ENCODE peak calls at places on chromosomes 5 and 9, in five cellular contexts. T, V, S, U and J are unnamed samples. For H3K4me1, the result is how much of the 10 kb centered on the place peaks cover.

GRCh38 chr5:6615416-6615815 is 17.4 kb downstream of the NSUN2 start:
- DNase-seq in T (no peak), V (no peak), S (no peak), U (no peak), J (no peak)

GRCh38 chr5:136811551-136811950 is 446.2 kb upstream of the TRPC7 start:
- DNase-seq in U (no peak), S (no peak), T (no peak), V (peak), J (peak)

GRCh38 chr9:131840220-131840619 is 100.3 kb upstream of the RAPGEF1 start:
- DNase-seq in U (no peak), T (no peak), V (no peak), S (no peak), J (no peak)

GRCh38 chr5:139812323-139812722 is 16.7 kb downstream of the PSD2 start:
- DNase-seq in V (no peak), S (no peak), T (no peak), U (no peak), J (no peak)

GRCh38 chr9:94613003-94613402 is 19.4 kb upstream of the FBP2 start:
- DNase-seq in S (no peak), U (no peak), T (no peak), V (no peak), J (no peak)

GRCh38 chr9:26163931-26164330 is 485.7 kb upstream of the TUSC1 start:
- DNase-seq in V (peak), T (no peak), S (no peak), U (no peak), J (no peak)

GRCh38 chr9:135247174-135247930 is 159.9 kb downstream of the OLFM1 start:
- DNase-seq in S (peak), U (no peak), T (no peak), V (no peak), J (no peak)

GRCh38 chr5:135466178-135467050 is 14.3 kb upstream of the TIFAB start:
- DNase-seq in U (peak), T (peak), V (peak), S (peak), J (no peak)

GRCh38 chr5:112351225-112351624 is 67.9 kb downstream of the EPB41L4A start:
- DNase-seq in V (no peak), S (no peak), U (no peak), T (no peak), J (no peak)

GRCh38 chr9:70479880-70480291 is 65.4 kb upstream of the KLF9 start:
- DNase-seq in S (peak), V (peak), U (no peak), T (no peak), J (peak)

GRCh38 chr5:54742417-54742889 is 224.9 kb downstream of the SNX18 start:
- DNase-seq in T (no peak), S (peak), V (peak), U (no peak), J (peak)

GRCh38 chr9:91724609-91725505 is 225.2 kb downstream of the ROR2 start:
- DNase-seq in V (no peak), S (no peak), T (no peak), U (no peak), J (no peak)

GRCh38 chr9:26833792-26834191 is 58.8 kb downstream of the CAAP1 start:
- DNase-seq in S (no peak), V (no peak), T (no peak), U (no peak), J (peak)

GRCh38 chr9:118882674-118883073 is 486.6 kb downstream of the BRINP1 start:
- DNase-seq in T (no peak), S (no peak), U (no peak), V (no peak), J (peak)

GRCh38 chr5:96177303-96177869 is 215.7 kb upstream of the ELL2 start:
- DNase-seq in V (peak), S (no peak), U (no peak), T (no peak), J (peak)

GRCh38 chr5:172959824-172960799 is 888 bp downstream of the RPL26L1 start:
- DNase-seq in U (no peak), V (no peak), T (no peak), S (no peak), J (no peak)

GRCh38 chr5:7445066-7445465 is 49.1 kb downstream of the ADCY2 start:
- DNase-seq in V (no peak), U (no peak), S (no peak), T (no peak), J (no peak)

GRCh38 chr5:15290953-15291352 is 209.0 kb upstream of the FBXL7 start:
- DNase-seq in V (no peak), T (no peak), U (no peak), S (no peak), J (no peak)
- H3K27ac ChIP-seq in V (no peak), T (no peak), U (no peak), S (no peak), J (no peak)

GRCh38 chr5:131329187-131329540 is 65.3 kb downstream of the CDC42SE2 start:
- DNase-seq in U (no peak), V (no peak), S (no peak), T (no peak), J (no peak)
- H3K4me1 ChIP-seq in U (under half), V (under half), S (under half), T (half or more), J (under half)

DNA sequence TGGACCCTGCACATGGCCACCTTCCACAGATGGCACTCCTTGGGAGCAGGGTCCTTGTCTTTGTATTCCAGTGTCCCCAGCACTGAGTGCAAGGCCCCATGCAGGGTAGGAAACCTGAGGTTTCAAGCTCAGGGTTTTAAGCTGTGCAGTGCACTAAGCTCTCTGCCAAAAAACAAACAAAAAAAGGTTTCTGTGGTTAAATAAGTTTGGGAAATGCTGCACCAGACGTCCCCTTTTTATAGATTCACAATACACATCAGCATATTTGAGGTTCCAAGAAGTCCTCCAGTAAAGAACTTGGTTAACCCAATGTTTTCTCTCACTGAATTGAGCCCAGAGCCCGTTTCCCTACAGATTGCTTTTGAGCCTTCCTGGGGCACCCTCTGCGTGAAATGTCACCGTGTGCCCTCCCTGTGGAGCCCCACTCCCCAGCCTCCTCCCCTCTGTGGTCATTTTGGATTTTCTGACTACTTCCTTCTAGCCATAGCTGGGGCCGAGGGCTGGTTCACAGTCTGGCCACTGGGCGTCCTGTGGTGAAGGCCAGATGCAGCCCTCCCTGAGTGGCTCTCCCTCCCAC is 17.1 kb downstream of the DELE1 start:
- DNase-seq in U (no peak), S (no peak), T (no peak), V (peak), J (no peak)
- TF ChIP-seq CTCF in U (peak), S (no peak), T (no peak), V (no peak), J (no peak)

GRCh38 chr9:38000332-38000731 is 68.7 kb downstream of the SHB start:
- DNase-seq in U (no peak), T (no peak), S (no peak), V (no peak), J (no peak)

GRCh38 chr9:37998881-37999311 is 70.1 kb downstream of the SHB start:
- DNase-seq in U (peak), S (no peak), V (peak), T (no peak), J (no peak)

GRCh38 chr9:38001430-38001829 is 67.6 kb downstream of the SHB start:
- DNase-seq in T (no peak), S (no peak), V (no peak), U (no peak), J (no peak)

GRCh38 chr9:38000735-38001134 is 68.3 kb downstream of the SHB start:
- DNase-seq in T (no peak), U (no peak), S (no peak), V (no peak), J (no peak)

DNA sequence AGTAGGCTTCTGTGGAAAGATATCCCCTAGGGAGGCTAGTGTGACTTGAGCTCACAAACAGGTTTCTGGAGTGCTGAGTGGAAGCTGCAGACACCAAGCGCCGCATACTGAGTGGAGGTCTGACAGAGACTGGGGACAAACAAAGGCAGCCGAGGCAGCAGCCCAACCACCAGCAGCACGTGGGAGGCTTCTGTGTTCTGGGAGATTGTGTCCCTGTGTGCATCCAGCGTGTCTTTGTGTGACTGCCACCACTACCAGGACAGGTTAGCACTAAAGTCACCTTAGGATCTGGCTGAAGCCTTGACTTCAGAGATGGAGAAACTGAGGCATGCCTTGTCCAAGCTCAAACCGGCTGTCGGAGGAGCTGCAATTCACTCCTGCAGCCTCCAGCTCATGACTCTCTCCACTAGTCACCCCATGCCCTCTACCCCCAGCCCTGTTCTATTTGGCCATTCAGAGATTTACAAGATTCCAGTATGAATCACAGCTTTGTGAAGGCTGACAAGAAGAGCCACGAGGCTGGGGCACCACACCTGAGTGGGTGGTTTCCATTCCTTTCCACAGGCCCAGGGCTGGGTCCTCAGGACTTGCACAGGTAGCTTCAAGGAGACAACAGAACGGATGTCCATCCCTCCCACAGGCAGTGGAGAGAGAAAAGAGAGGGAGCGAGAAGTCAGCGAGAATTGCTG is 69.4 kb downstream of the SHB start:
- DNase-seq in S (no peak), U (no peak), V (peak), T (no peak), J (peak)
- H3K27ac ChIP-seq in S (no peak), U (peak), V (peak), T (no peak), J (no peak)

DNA sequence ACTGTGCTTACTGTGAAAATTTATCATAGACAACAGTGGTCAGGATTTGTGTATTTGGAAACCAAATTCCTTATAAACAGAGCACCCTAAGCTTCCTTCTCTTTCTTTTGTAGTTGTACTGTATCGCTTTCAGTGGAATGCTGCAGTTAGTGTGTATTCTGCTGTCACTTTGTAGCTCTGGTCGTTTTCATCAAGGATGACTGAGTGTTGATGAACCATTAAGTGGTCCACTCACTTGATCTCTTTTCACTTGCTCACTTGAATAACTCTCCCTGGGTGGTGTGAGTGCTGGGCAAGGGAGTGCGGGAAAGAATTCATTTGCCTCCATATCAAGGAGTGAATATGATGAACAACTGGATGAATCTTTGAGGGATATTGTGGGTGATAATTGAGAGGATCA is 1225.7 kb upstream of the WWC1 start:
- DNase-seq in T (no peak), U (no peak), S (no peak), V (no peak), J (no peak)
- H3K4me1 ChIP-seq in T (under half), U (under half), S (under half), V (under half), J (under half)

DNA sequence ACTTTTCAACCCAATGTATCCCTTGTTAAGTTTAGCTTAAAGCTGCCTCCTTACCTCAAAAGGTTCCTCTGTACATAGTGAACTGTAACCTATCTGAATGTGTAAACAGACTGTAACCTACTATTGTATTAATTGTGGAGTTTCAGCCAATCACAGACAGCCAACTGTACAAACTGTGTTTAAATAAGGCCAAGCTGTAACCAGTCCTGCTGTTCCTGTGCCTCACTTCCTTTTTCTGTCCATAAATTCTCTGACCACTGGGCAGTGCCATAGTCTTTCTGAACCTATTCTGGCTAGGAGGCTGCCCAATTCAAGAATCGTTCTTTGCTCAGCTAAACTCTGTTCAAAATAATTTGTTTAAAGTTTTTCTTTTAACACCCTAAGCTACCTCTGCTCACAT is 74.7 kb upstream of the DAPK1 start:
- DNase-seq in U (no peak), S (no peak), T (no peak), V (no peak), J (no peak)
- TF ChIP-seq CTCF in U (no peak), S (no peak), T (no peak), V (no peak), J (no peak)

GRCh38 chr5:150490754-150491153 is 17.2 kb upstream of the NDST1 start:
- DNase-seq in V (peak), T (no peak), S (no peak), U (no peak), J (no peak)
- H3K27ac ChIP-seq in V (peak), T (no peak), S (peak), U (peak), J (peak)

GRCh38 chr5:109865636-109866035 is 175.9 kb downstream of the MAN2A1 start:
- DNase-seq in T (no peak), V (peak), U (no peak), S (no peak), J (peak)
- H3K4me1 ChIP-seq in T (half or more), V (under half), U (under half), S (under half), J (under half)